ENCODE peak calls at places on chromosomes 16 and 17, in five cellular contexts. One of them, this sample, is unnamed.

GRCh38 chr17:7043544-7044268 is at the start of gene SLC16A11:
- DNase-seq in neural progenitor cell: peak; percentile 58
- DNase-seq in endothelial cell of umbilical vein: peak; percentile 42
- DNase-seq in IMR-90: peak; percentile 21
- DNase-seq in PC-3: no peak
- DNase-seq in this sample: peak; percentile 62

GRCh38 chr16:69711115-69711740 is 15.1 kb downstream of the NQO1 start:
- DNase-seq in neural progenitor cell: no peak
- DNase-seq in endothelial cell of umbilical vein: no peak
- DNase-seq in IMR-90: peak; percentile 81
- DNase-seq in PC-3: peak; percentile 76
- DNase-seq in this sample: peak; percentile 89

GRCh38 chr16:53821487-53821886 is 117.5 kb downstream of the FTO start:
- DNase-seq in neural progenitor cell: no peak
- DNase-seq in endothelial cell of umbilical vein: no peak
- DNase-seq in IMR-90: peak; percentile 42
- DNase-seq in PC-3: peak; percentile 76
- DNase-seq in this sample: peak; percentile 67

GRCh38 chr16:4957720-4958509 is at the start of gene SEC14L5:
- DNase-seq in neural progenitor cell: peak; percentile 100
- DNase-seq in endothelial cell of umbilical vein: peak; percentile 98
- DNase-seq in IMR-90: peak; percentile 97
- DNase-seq in PC-3: peak; percentile 95
- DNase-seq in this sample: peak; percentile 100

GRCh38 chr16:49365711-49366509 is 7.7 kb upstream of the C16orf78 start:
- DNase-seq in neural progenitor cell: no peak
- DNase-seq in endothelial cell of umbilical vein: no peak
- DNase-seq in IMR-90: no peak
- DNase-seq in PC-3: no peak
- DNase-seq in this sample: no peak

GRCh38 chr16:4615389-4616046 is 830 bp upstream of the UBALD1 start:
- DNase-seq in neural progenitor cell: no peak
- DNase-seq in endothelial cell of umbilical vein: no peak
- DNase-seq in IMR-90: no peak
- DNase-seq in PC-3: no peak
- DNase-seq in this sample: no peak

GRCh38 chr16:60107467-60107866 is 1373.4 kb upstream of the GOT2 start:
- DNase-seq in neural progenitor cell: no peak
- DNase-seq in endothelial cell of umbilical vein: peak; percentile 83
- DNase-seq in IMR-90: no peak
- DNase-seq in PC-3: peak; percentile 7
- DNase-seq in this sample: no peak

GRCh38 chr16:48117217-48118105 is 38.3 kb downstream of the ABCC12 start:
- DNase-seq in neural progenitor cell: peak; percentile 89
- DNase-seq in endothelial cell of umbilical vein: peak; percentile 37
- DNase-seq in IMR-90: no peak
- DNase-seq in PC-3: peak; percentile 56
- DNase-seq in this sample: peak; percentile 52

GRCh38 chr16:2388875-2389433 is 40.3 kb upstream of the CCNF start:
- DNase-seq in neural progenitor cell: no peak
- DNase-seq in endothelial cell of umbilical vein: peak; percentile 32
- DNase-seq in IMR-90: peak; percentile 82
- DNase-seq in PC-3: peak; percentile 84
- DNase-seq in this sample: peak; percentile 73

GRCh38 chr17:81131486-81132196 is 33.7 kb upstream of the PVALEF start:
- DNase-seq in neural progenitor cell: no peak
- DNase-seq in endothelial cell of umbilical vein: no peak
- DNase-seq in IMR-90: no peak
- DNase-seq in PC-3: no peak
- DNase-seq in this sample: no peak

GRCh38 chr17:1087381-1088241 is 90.7 kb downstream of the TIMM22 start:
- DNase-seq in neural progenitor cell: peak; percentile 59
- DNase-seq in endothelial cell of umbilical vein: peak; percentile 84
- DNase-seq in IMR-90: no peak
- DNase-seq in PC-3: peak; percentile 79
- DNase-seq in this sample: peak; percentile 67

GRCh38 chr16:59543641-59544040 is 809.5 kb upstream of the GOT2 start:
- DNase-seq in neural progenitor cell: no peak
- DNase-seq in endothelial cell of umbilical vein: peak; percentile 42
- DNase-seq in IMR-90: peak; percentile 78
- DNase-seq in PC-3: peak; percentile 78
- DNase-seq in this sample: peak; percentile 28

GRCh38 chr17:74606050-74606449 is 14.0 kb upstream of the CD300LD start:
- DNase-seq in neural progenitor cell: no peak
- DNase-seq in endothelial cell of umbilical vein: no peak
- DNase-seq in IMR-90: no peak
- DNase-seq in PC-3: no peak
- DNase-seq in this sample: no peak

GRCh38 chr17:41500131-41500911 is 5.1 kb downstream of the KRT13 start:
- DNase-seq in neural progenitor cell: no peak
- DNase-seq in endothelial cell of umbilical vein: peak; percentile 47
- DNase-seq in IMR-90: peak; percentile 76
- DNase-seq in PC-3: peak; percentile 82
- DNase-seq in this sample: peak; percentile 86

GRCh38 chr17:67628580-67629013 is 89.1 kb upstream of the NOL11 start:
- DNase-seq in neural progenitor cell: peak; percentile 19
- DNase-seq in endothelial cell of umbilical vein: no peak
- DNase-seq in IMR-90: no peak
- DNase-seq in PC-3: no peak
- DNase-seq in this sample: peak; percentile 25

GRCh38 chr17:10197721-10198508 is 491 bp downstream of the GAS7 start:
- DNase-seq in neural progenitor cell: peak; percentile 53
- DNase-seq in endothelial cell of umbilical vein: no peak
- DNase-seq in IMR-90: no peak
- DNase-seq in PC-3: no peak
- DNase-seq in this sample: peak; percentile 54

GRCh38 chr16:9970796-9971195 is 211.4 kb downstream of the GRIN2A start:
- DNase-seq in neural progenitor cell: no peak
- DNase-seq in endothelial cell of umbilical vein: no peak
- DNase-seq in IMR-90: no peak
- DNase-seq in PC-3: no peak
- DNase-seq in this sample: no peak

GRCh38 chr17:17836818-17837379 is at the start of gene SREBF1:
- DNase-seq in neural progenitor cell: peak; percentile 94
- DNase-seq in endothelial cell of umbilical vein: peak; percentile 63
- DNase-seq in IMR-90: peak; percentile 37
- DNase-seq in PC-3: peak; percentile 63
- DNase-seq in this sample: peak; percentile 81

GRCh38 chr16:74186589-74186988 is 110.0 kb upstream of the PSMD7 start:
- DNase-seq in neural progenitor cell: no peak
- DNase-seq in endothelial cell of umbilical vein: no peak
- DNase-seq in IMR-90: peak; percentile 48
- DNase-seq in PC-3: no peak
- DNase-seq in this sample: peak; percentile 6

GRCh38 chr16:51148674-51149228 is 2.3 kb downstream of the SALL1 start:
- DNase-seq in neural progenitor cell: no peak
- DNase-seq in endothelial cell of umbilical vein: no peak
- DNase-seq in IMR-90: no peak
- DNase-seq in PC-3: no peak
- DNase-seq in this sample: peak; percentile 73

GRCh38 chr16:51147776-51148673 is 3.0 kb downstream of the SALL1 start:
- DNase-seq in neural progenitor cell: peak; percentile 27
- DNase-seq in endothelial cell of umbilical vein: no peak
- DNase-seq in IMR-90: no peak
- DNase-seq in PC-3: no peak
- DNase-seq in this sample: peak; percentile 18

GRCh38 chr16:51149721-51150158 is 1.3 kb downstream of the SALL1 start:
- DNase-seq in neural progenitor cell: peak; percentile 25
- DNase-seq in endothelial cell of umbilical vein: no peak
- DNase-seq in IMR-90: no peak
- DNase-seq in PC-3: no peak
- DNase-seq in this sample: no peak

GRCh38 chr16:51150159-51150893 is 744 bp downstream of the SALL1 start:
- DNase-seq in neural progenitor cell: peak; percentile 42
- DNase-seq in endothelial cell of umbilical vein: no peak
- DNase-seq in IMR-90: no peak
- DNase-seq in PC-3: no peak
- DNase-seq in this sample: peak; percentile 61

DNA sequence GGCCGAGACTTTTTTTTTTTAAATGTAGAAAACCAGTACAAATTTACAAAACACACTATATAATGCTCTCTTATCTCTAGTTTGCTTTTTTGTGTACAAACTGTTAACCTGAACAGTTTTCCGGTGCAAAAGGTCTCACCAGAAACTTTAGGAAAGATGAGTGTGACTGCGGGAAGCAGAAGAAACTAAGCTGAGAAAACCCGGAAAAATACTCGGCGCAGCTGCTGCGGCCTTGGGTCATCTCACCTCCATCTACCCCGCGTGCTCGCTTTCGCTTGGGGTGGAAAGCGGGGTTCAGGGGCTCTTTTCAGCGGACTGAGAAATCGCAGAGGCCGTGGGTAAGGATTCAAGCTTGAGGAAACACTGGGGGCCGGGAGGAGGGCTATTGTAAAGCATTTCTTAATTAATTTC is 1.8 kb downstream of the SALL1 start:
- DNase-seq in neural progenitor cell: peak; percentile 30
- DNase-seq in endothelial cell of umbilical vein: no peak
- DNase-seq in IMR-90: no peak
- DNase-seq in PC-3: no peak
- DNase-seq in this sample: no peak
- H3K9ac ChIP-seq in neural progenitor cell: peak overlapping the region; percentile 86
- H3K9ac ChIP-seq in endothelial cell of umbilical vein: no peak overlapping the region
- H3K9ac ChIP-seq in IMR-90: peak overlapping the region; percentile 86
- H3K9ac ChIP-seq in PC-3: no peak overlapping the region
- H3K9ac ChIP-seq in this sample: peak overlapping the region; percentile 94

DNA sequence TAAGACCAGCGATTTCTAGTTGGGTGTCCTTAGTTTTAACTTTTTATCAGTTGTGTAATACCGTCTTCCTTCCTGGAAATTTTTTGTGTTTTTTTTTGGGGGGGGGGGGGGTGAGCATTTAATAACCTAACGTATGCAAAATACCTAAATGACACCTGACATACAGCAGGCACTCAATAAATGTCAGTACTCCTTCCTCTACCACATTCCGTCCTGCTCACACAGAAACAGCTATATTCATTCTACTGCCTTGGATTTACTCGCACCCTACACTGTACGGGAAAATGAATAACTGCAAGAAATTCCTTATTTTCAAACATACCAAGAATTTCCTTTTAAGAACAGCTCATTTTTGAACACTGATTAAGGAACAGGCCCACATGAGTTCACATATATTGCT is 5.3 kb downstream of the XYLT1 start:
- DNase-seq in neural progenitor cell: no peak
- DNase-seq in endothelial cell of umbilical vein: no peak
- DNase-seq in IMR-90: no peak
- DNase-seq in PC-3: no peak
- DNase-seq in this sample: no peak
- H4K20me1 ChIP-seq in neural progenitor cell: peaks cover 50% of the 10 kb centered on the region
- H4K20me1 ChIP-seq in endothelial cell of umbilical vein: no peaks in the 10 kb centered on the region
- H4K20me1 ChIP-seq in IMR-90: peaks cover 43% of the 10 kb centered on the region
- H4K20me1 ChIP-seq in PC-3: no peaks in the 10 kb centered on the region
- H4K20me1 ChIP-seq in this sample: peaks cover 5% of the 10 kb centered on the region

GRCh38 chr16:1351215-1351581 is 480 bp downstream of the TSR3 start:
- DNase-seq in neural progenitor cell: no peak
- DNase-seq in endothelial cell of umbilical vein: no peak
- DNase-seq in IMR-90: no peak
- DNase-seq in PC-3: no peak
- DNase-seq in this sample: peak; percentile 27
- H3K27ac ChIP-seq in neural progenitor cell: no peak overlapping the region
- H3K27ac ChIP-seq in endothelial cell of umbilical vein: peak overlapping the region; percentile 3
- H3K27ac ChIP-seq in IMR-90: peak overlapping the region; percentile 56
- H3K27ac ChIP-seq in PC-3: no peak overlapping the region
- H3K27ac ChIP-seq in this sample: no peak overlapping the region

DNA sequence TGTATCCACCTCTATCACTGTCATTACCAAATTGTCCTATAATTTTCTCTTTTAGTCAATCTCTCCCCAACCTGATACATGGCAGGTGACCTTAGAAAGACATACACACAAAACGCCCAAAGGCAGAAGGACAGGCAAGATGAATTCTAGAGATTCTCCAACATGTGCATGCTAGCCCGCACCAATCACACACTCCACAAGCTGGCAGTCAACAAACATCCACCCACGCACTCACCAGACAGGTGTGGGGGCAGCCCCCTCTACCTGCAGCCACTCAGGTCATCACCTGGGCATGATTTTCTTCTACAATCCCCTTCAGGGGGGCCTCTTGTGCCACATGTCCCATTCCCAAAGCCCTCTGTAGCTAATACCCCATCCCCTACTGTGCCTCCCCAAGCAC is 9.5 kb downstream of the MPP2 start:
- DNase-seq in neural progenitor cell: no peak
- DNase-seq in endothelial cell of umbilical vein: no peak
- DNase-seq in IMR-90: no peak
- DNase-seq in PC-3: no peak
- DNase-seq in this sample: no peak
- H3K9ac ChIP-seq in neural progenitor cell: no peak overlapping the region
- H3K9ac ChIP-seq in endothelial cell of umbilical vein: no peak overlapping the region
- H3K9ac ChIP-seq in IMR-90: no peak overlapping the region
- H3K9ac ChIP-seq in PC-3: no peak overlapping the region
- H3K9ac ChIP-seq in this sample: no peak overlapping the region

DNA sequence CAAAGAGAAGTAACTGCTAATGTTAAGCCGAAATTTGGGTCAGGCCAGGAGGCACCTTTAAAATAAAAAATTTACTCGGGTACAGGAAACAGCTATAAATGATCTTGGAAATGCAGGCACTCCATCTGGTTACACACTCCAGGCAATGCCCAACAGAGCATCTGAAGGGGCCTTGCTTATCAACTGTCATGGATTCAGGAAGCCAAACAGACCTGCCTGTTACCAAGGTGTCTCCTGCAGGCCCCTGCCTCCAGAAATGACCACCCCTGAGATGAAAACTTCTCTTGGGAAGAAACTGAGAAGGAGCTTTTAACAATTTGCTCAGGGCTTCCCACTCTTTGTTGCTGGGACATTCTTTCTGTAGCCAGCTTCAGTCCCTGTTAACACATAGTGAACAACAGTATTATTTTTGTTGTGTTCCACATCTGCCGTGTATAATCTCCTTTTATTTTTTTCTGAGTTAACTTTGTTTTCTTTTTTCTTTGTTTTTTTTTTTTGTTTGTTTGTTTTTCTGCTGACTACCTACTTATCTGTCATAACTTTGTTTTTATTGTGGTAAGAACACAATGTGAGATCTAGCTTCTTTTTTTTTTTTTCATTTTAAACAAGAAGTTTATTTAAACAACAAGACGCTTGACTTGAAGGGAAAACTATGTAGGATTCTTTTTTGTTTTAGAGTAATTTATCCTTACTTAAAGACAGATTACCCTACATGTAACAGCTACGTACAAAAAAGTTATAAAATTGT is 18.7 kb upstream of the ATP5MC1 start:
- DNase-seq in neural progenitor cell: no peak
- DNase-seq in endothelial cell of umbilical vein: no peak
- DNase-seq in IMR-90: no peak
- DNase-seq in PC-3: no peak
- DNase-seq in this sample: no peak
- H4K20me1 ChIP-seq in neural progenitor cell: no peaks in the 10 kb centered on the region
- H4K20me1 ChIP-seq in endothelial cell of umbilical vein: no peaks in the 10 kb centered on the region
- H4K20me1 ChIP-seq in IMR-90: no peaks in the 10 kb centered on the region
- H4K20me1 ChIP-seq in PC-3: no peaks in the 10 kb centered on the region
- H4K20me1 ChIP-seq in this sample: no peaks in the 10 kb centered on the region

GRCh38 chr17:28898261-28898955 is 875 bp upstream of the FLOT2 start:
- DNase-seq in neural progenitor cell: no peak
- DNase-seq in endothelial cell of umbilical vein: no peak
- DNase-seq in IMR-90: no peak
- DNase-seq in PC-3: no peak
- DNase-seq in this sample: no peak
- H3K27ac ChIP-seq in neural progenitor cell: no peak overlapping the region
- H3K27ac ChIP-seq in endothelial cell of umbilical vein: no peak overlapping the region
- H3K27ac ChIP-seq in IMR-90: no peak overlapping the region
- H3K27ac ChIP-seq in PC-3: no peak overlapping the region
- H3K27ac ChIP-seq in this sample: no peak overlapping the region

This sample was measured in GM23248.